ENCODE peak calls at places on chromosome 2, in eight cellular contexts. F is activated CD4-positive, alpha-beta T cell treated with anti-CD3 and anti-CD28 coated beads for 36 hours; Z is Right ventricle myocardium inferior; A is stimulated activated naive CD8-positive, alpha-beta T cell treated with anti-CD3 and anti-CD28 coated beads, Interleukin-15, amount 100 ng/mL, for 72 hours; Q is activated CD8-positive, alpha-beta memory T cell treated with anti-CD3 and anti-CD28 coated beads, Interleukin-2, amount 10 ng/mL, durations not matched to agents 7 days and 5 days; P is Right ventricle myocardium superior; E is left cardiac atrium; L is CD4-positive, CD25-positive, alpha-beta regulatory T cell. I is an unnamed sample.

GRCh38 chr2:197846789-197847188 is 42.4 kb downstream of the PLCL1 start:
- ATAC-seq in F (no peak), Z (no peak), A (no peak), Q (no peak), P (no peak), E (no peak), L (no peak), I (no peak)

GRCh38 chr2:98726735-98727368 is 4.1 kb downstream of the MGAT4A start:
- ATAC-seq in F (no peak), Z (no peak), A (no peak), Q (no peak), P (no peak), E (no peak), L (no peak), I (no peak)

GRCh38 chr2:216426166-216426777 is 14.0 kb downstream of the SMARCAL1 start:
- ATAC-seq in F (no peak), Z (no peak), A (no peak), Q (no peak), P (no peak), E (no peak), L (no peak), I (no peak)

GRCh38 chr2:162750033-162750432 is 88.5 kb downstream of the KCNH7 start:
- ATAC-seq in F (no peak), Z (no peak), A (no peak), Q (no peak), P (no peak), E (no peak), L (no peak), I (no peak)

GRCh38 chr2:240618776-240619175 is 6.5 kb upstream of the GPR35 start:
- ATAC-seq in F (no peak), Z (no peak), A (no peak), Q (no peak), P (no peak), E (no peak), L (no peak), I (no peak)

GRCh38 chr2:104340162-104340561 is 513.8 kb upstream of the POU3F3 start:
- ATAC-seq in F (no peak), Z (no peak), A (no peak), Q (no peak), P (no peak), E (no peak), L (no peak), I (no peak)

GRCh38 chr2:172480301-172481218 is 53.2 kb downstream of the ITGA6 start:
- ATAC-seq in F (peak), Z (peak), A (peak), Q (no peak), P (peak), E (peak), L (no peak), I (peak)

GRCh38 chr2:43576983-43577892 is 18.6 kb downstream of the THADA start:
- ATAC-seq in F (peak), Z (peak), A (no peak), Q (no peak), P (peak), E (peak), L (no peak), I (no peak)

GRCh38 chr2:157932480-157933205 is 56.5 kb upstream of the ACVR1 start:
- ATAC-seq in F (no peak), Z (no peak), A (no peak), Q (no peak), P (no peak), E (no peak), L (no peak), I (no peak)

GRCh38 chr2:231134910-231135650 is 10.2 kb upstream of the HTR2B start:
- ATAC-seq in F (no peak), Z (no peak), A (no peak), Q (no peak), P (no peak), E (no peak), L (no peak), I (no peak)

GRCh38 chr2:195214072-195214471 is 443.0 kb upstream of the SLC39A10 start:
- ATAC-seq in F (no peak), Z (no peak), A (no peak), Q (no peak), P (no peak), E (no peak), L (no peak), I (no peak)

GRCh38 chr2:15220618-15221017 is 340.5 kb downstream of the NBAS start:
- ATAC-seq in F (no peak), Z (no peak), A (no peak), Q (no peak), P (no peak), E (no peak), L (no peak), I (no peak)

GRCh38 chr2:221514305-221515040 is 57.6 kb downstream of the EPHA4 start:
- ATAC-seq in F (no peak), Z (no peak), A (no peak), Q (no peak), P (no peak), E (no peak), L (no peak), I (no peak)

GRCh38 chr2:3712424-3712823 is 9.0 kb downstream of the DCDC2C start:
- ATAC-seq in F (no peak), Z (no peak), A (no peak), Q (no peak), P (no peak), E (no peak), L (no peak), I (no peak)

GRCh38 chr2:23905155-23905554 is 21.8 kb downstream of the ATAD2B start:
- ATAC-seq in F (no peak), Z (no peak), A (no peak), Q (no peak), P (no peak), E (no peak), L (no peak), I (no peak)

GRCh38 chr2:12684471-12684936 is 32.2 kb upstream of the TRIB2 start:
- ATAC-seq in F (no peak), Z (peak), A (no peak), Q (no peak), P (peak), E (peak), L (no peak), I (peak)

GRCh38 chr2:207073791-207074678 is 91.7 kb downstream of the KLF7 start:
- ATAC-seq in F (peak), Z (peak), A (peak), Q (peak), P (peak), E (peak), L (peak), I (no peak)

GRCh38 chr2:72810165-72810564 is 15.7 kb downstream of the EXOC6B start:
- ATAC-seq in F (no peak), Z (no peak), A (no peak), Q (no peak), P (no peak), E (no peak), L (no peak), I (no peak)

GRCh38 chr2:61763605-61764034 is 90.2 kb downstream of the FAM161A start:
- ATAC-seq in F (peak), Z (peak), A (no peak), Q (peak), P (peak), E (peak), L (no peak), I (peak)

I was measured in esophagus mucosa.